ENCODE peak calls at places on chromosome 19, in seven cellular contexts. C is activated CD8-positive, alpha-beta T cell treated with anti-CD3 and anti-CD28 coated beads for 36 hours; T is left lung; U is uterus; D is tibial artery; O is heart right ventricle; I is H9. Q is an unnamed sample.

GRCh38 chr19:46132508-46133100 is 8.1 kb upstream of the IGFL3 start:
- DNase-seq in C (no peak), T (no peak), U (no peak), D (no peak), O (no peak), I (no peak), Q (no peak)

GRCh38 chr19:14830702-14831101 is 4.3 kb downstream of the OR7A5 start:
- DNase-seq in C (no peak), T (no peak), U (no peak), D (no peak), O (no peak), I (no peak), Q (no peak)

GRCh38 chr19:15432018-15432494 is 13.3 kb upstream of the AKAP8L start:
- DNase-seq in C (peak; percentile 55), T (no peak), U (no peak), D (no peak), O (no peak), I (no peak), Q (no peak)

GRCh38 chr19:6412111-6412999 is 12.3 kb downstream of the KHSRP start:
- DNase-seq in C (peak; percentile 71), T (no peak), U (peak; percentile 53), D (no peak), O (no peak), I (peak; percentile 90), Q (no peak)

GRCh38 chr19:46906221-46906620 is 45.4 kb downstream of the ARHGAP35 start:
- DNase-seq in C (no peak), T (no peak), U (no peak), D (no peak), O (no peak), I (no peak), Q (no peak)

GRCh38 chr19:5547881-5548280 is 19.9 kb downstream of the TINCR start:
- DNase-seq in C (peak; percentile 63), T (no peak), U (no peak), D (no peak), O (no peak), I (peak; percentile 70), Q (no peak)

GRCh38 chr19:44813331-44814131 is 4.6 kb downstream of the BCAM start:
- DNase-seq in C (no peak), T (no peak), U (no peak), D (no peak), O (no peak), I (peak; percentile 70), Q (no peak)

GRCh38 chr19:55206664-55207500 is 2.4 kb downstream of the PTPRH start:
- DNase-seq in C (peak; percentile 76), T (peak; percentile 85), U (peak; percentile 82), D (no peak), O (peak; percentile 84), I (peak; percentile 87), Q (peak; percentile 60)

GRCh38 chr19:4636151-4636717 is 3.1 kb upstream of the TNFAIP8L1 start:
- DNase-seq in C (peak; percentile 78), T (peak; percentile 65), U (no peak), D (no peak), O (peak; percentile 61), I (peak; percentile 82), Q (peak; percentile 88)

GRCh38 chr19:35509018-35509652 is 4.3 kb downstream of the DMKN start:
- DNase-seq in C (peak; percentile 68), T (peak; percentile 75), U (no peak), D (no peak), O (no peak), I (peak; percentile 79), Q (no peak)

GRCh38 chr19:35511337-35511736 is 2.1 kb downstream of the DMKN start:
- DNase-seq in C (no peak), T (no peak), U (no peak), D (no peak), O (no peak), I (no peak), Q (no peak)

GRCh38 chr19:35509861-35510625 is 3.4 kb downstream of the DMKN start:
- DNase-seq in C (peak; percentile 83), T (peak; percentile 84), U (peak; percentile 74), D (peak; percentile 74), O (peak; percentile 68), I (peak; percentile 95), Q (peak; percentile 76)

GRCh38 chr19:35512831-35513230 is 618 bp downstream of the DMKN start:
- DNase-seq in C (no peak), T (no peak), U (no peak), D (no peak), O (no peak), I (no peak), Q (no peak)

DNA sequence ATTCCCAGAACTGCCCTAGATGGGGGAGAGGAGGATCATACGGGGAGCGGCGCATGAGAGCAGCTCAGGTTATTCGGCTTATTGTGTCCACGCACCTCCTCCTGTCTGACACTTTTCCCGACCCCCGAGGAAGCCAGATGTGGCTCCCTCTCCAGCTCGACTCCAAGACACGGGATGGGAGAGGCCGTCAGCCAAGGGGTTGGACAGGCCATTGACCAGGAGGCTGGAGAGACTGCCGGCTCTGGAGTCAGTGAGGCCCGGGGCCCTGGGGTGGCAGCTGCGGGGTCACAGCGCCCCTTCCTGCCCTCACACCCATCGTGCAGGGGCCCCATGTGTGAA is 2.9 kb downstream of the DMKN start:
- DNase-seq in C (no peak), T (no peak), U (no peak), D (no peak), O (no peak), I (no peak), Q (no peak)
- TF ChIP-seq CTCF in C (peak; percentile 57), T (no peak), U (no peak), D (no peak), O (no peak), I (peak; percentile 3), Q (peak; percentile 42)

GRCh38 chr19:36483653-36484052 is 5.7 kb downstream of the ZNF566 start:
- DNase-seq in C (no peak), T (no peak), U (no peak), D (no peak), O (no peak), I (no peak), Q (no peak)

GRCh38 chr19:36489920-36490415 is 607 bp upstream of the ZNF566 start:
- DNase-seq in C (peak; percentile 82), T (peak; percentile 84), U (peak; percentile 86), D (peak; percentile 83), O (no peak), I (peak; percentile 96), Q (peak; percentile 70)

GRCh38 chr19:36488816-36489138 is 584 bp downstream of the ZNF566 start:
- DNase-seq in C (peak; percentile 66), T (no peak), U (no peak), D (no peak), O (peak; percentile 20), I (no peak), Q (no peak)

GRCh38 chr19:36488118-36488815 is 1.1 kb downstream of the ZNF566 start:
- DNase-seq in C (no peak), T (no peak), U (no peak), D (no peak), O (no peak), I (no peak), Q (no peak)

GRCh38 chr19:36489139-36489919 is at the start of gene ZNF566:
- DNase-seq in C (peak; percentile 98), T (peak; percentile 93), U (peak; percentile 92), D (peak; percentile 93), O (peak; percentile 94), I (peak; percentile 99), Q (peak; percentile 82)
- TF ChIP-seq CTCF in C (no peak), T (no peak), U (no peak), D (no peak), O (peak; percentile 25), I (no peak), Q (no peak)

GRCh38 chr19:815775-816499 is 5.8 kb downstream of the PLPPR3 start:
- DNase-seq in C (no peak), T (no peak), U (no peak), D (no peak), O (no peak), I (no peak), Q (no peak)
- TF ChIP-seq CTCF in C (no peak), T (no peak), U (no peak), D (no peak), O (no peak), I (no peak), Q (no peak)

GRCh38 chr19:2477732-2478191 is 1.8 kb downstream of the GADD45B start:
- DNase-seq in C (peak; percentile 42), T (peak; percentile 68), U (peak; percentile 40), D (peak; percentile 77), O (peak; percentile 49), I (no peak), Q (no peak)

GRCh38 chr19:2478756-2479555 is 3.0 kb downstream of the GADD45B start:
- DNase-seq in C (peak; percentile 81), T (peak; percentile 88), U (peak; percentile 79), D (peak; percentile 93), O (peak; percentile 87), I (no peak), Q (no peak)

GRCh38 chr19:2479556-2480194 is 3.7 kb downstream of the GADD45B start:
- DNase-seq in C (peak; percentile 52), T (no peak), U (no peak), D (no peak), O (no peak), I (no peak), Q (no peak)

GRCh38 chr19:2477141-2477710 is 1.3 kb downstream of the GADD45B start:
- DNase-seq in C (peak; percentile 34), T (peak; percentile 57), U (peak; percentile 39), D (peak; percentile 79), O (peak; percentile 61), I (no peak), Q (no peak)

GRCh38 chr19:2478324-2478755 is 2.4 kb downstream of the GADD45B start:
- DNase-seq in C (peak; percentile 78), T (peak; percentile 81), U (peak; percentile 71), D (peak; percentile 92), O (peak; percentile 39), I (no peak), Q (no peak)
- TF ChIP-seq CTCF in C (peak; percentile 49), T (no peak), U (peak; percentile 2), D (peak; percentile 41), O (peak; percentile 13), I (peak; percentile 42), Q (peak; percentile 55)

DNA sequence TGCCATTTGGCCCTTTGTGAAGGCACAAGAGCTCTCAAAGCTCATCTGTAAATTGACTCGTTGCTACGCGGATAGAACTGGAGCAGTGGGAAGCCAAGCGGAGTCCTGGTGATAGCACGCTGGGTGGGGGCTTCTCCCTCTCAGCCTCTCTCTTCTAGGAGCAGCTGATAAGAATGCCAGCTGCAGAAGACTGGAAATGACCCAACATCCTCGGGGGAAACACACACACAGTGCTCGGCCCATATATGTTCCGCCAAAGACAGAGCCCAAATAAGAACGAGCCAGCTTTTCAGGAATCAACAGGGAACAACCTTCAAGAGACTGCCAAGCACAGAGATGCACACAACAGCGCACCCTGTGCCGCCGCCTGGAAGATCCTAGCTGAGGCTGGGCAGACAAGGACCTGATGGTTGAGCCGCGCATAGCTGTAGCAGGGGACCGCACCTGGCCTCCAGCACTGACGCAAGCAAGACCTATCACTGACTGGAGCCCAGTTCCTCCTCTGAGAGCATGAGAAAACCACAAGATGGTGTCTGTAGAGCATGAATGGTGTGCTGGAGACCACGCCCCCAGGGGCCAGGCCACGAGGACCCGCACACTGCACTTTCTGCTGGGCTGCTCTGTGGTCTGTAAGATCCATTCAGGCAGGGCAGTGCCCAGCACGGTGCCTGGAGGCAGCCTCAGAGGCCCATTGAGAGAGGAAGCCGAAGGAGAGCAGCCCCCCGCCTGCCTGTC is 16.0 kb upstream of the SLC35E1 start:
- DNase-seq in C (peak; percentile 89), T (no peak), U (no peak), D (no peak), O (no peak), I (peak; percentile 45), Q (no peak)
- TF ChIP-seq CTCF in C (no peak), T (no peak), U (no peak), D (no peak), O (no peak), I (no peak), Q (no peak)

Q was measured in neural crest cell.